ENCODE peak calls at places on chromosome 19, in eight cellular contexts. V is ovary, M is fibroblast of mammary gland, T is omental fat pad, K is thoracic aorta, C is tibial artery, H is OCI-LY7, E is endothelial cell. W is an unnamed sample.

GRCh38 chr19:38617283-38617763 is 430 bp downstream of the MAP4K1 start:
- DNase-seq in V (no peak), H (peak), K (no peak), C (no peak), T (no peak), E (no peak), M (no peak), W (no peak)

GRCh38 chr19:2575734-2576481 is 100.0 kb downstream of the GADD45B start:
- DNase-seq in C (peak), M (peak), T (no peak), V (peak), E (no peak), K (peak), H (no peak), W (no peak)

GRCh38 chr19:15508035-15508710 is at the start of gene CYP4F22:
- DNase-seq in H (no peak), M (no peak), T (no peak), K (no peak), V (no peak), C (no peak), E (no peak), W (no peak)

GRCh38 chr19:10686661-10687517 is 14.3 kb upstream of the QTRT1 start:
- DNase-seq in H (no peak), M (peak), E (no peak), C (no peak), T (no peak), V (no peak), K (no peak), W (no peak)

GRCh38 chr19:35297515-35297848 is 5.5 kb downstream of the MAG start:
- DNase-seq in K (no peak), V (no peak), E (no peak), H (no peak), M (no peak), T (no peak), C (no peak), W (no peak)

GRCh38 chr19:28694812-28695211 is 518.1 kb downstream of the UQCRFS1 start:
- DNase-seq in K (no peak), H (no peak), E (no peak), C (no peak), V (no peak), T (no peak), M (no peak), W (no peak)

GRCh38 chr19:32676895-32677359 is 1.3 kb downstream of the RGS9BP start:
- DNase-seq in H (no peak), T (no peak), V (no peak), M (no peak), C (no peak), E (no peak), K (no peak), W (no peak)

GRCh38 chr19:23758187-23759074 is at the start of gene ZNF681:
- DNase-seq in C (peak), H (peak), M (peak), V (peak), T (peak), E (peak), K (peak), W (peak)

GRCh38 chr19:5913739-5914357 is at the start of gene CAPS:
- DNase-seq in C (peak), H (no peak), E (no peak), M (peak), V (no peak), T (no peak), K (no peak), W (no peak)

GRCh38 chr19:36987091-36987490 is 71.0 kb downstream of the ZNF568 start:
- DNase-seq in H (no peak), E (no peak), V (no peak), K (no peak), C (no peak), T (no peak), M (no peak), W (no peak)

GRCh38 chr19:39996218-39996810 is 546 bp upstream of the ZNF546 start:
- DNase-seq in M (peak), V (no peak), K (no peak), C (no peak), E (no peak), H (peak), T (no peak), W (no peak)

GRCh38 chr19:7507884-7508283 is 8.0 kb upstream of the ZNF358 start:
- DNase-seq in E (no peak), V (peak), M (peak), T (peak), K (peak), C (peak), H (peak), W (peak)

GRCh38 chr19:55373993-55374757 is 2.5 kb upstream of the TMEM190 start:
- DNase-seq in M (peak), H (no peak), E (no peak), C (no peak), K (no peak), V (no peak), T (no peak), W (no peak)

GRCh38 chr19:40607311-40607871 is 6.2 kb downstream of the LTBP4 start:
- DNase-seq in E (no peak), M (no peak), V (peak), H (no peak), T (no peak), C (peak), K (no peak), W (no peak)

GRCh38 chr19:4929186-4929585 is 19.9 kb downstream of the UHRF1 start:
- DNase-seq in V (peak), C (no peak), M (peak), K (no peak), E (no peak), H (no peak), T (no peak), W (no peak)

GRCh38 chr19:35901854-35902661 is at the start of gene HCST:
- DNase-seq in T (no peak), M (peak), H (peak), K (no peak), V (no peak), C (no peak), E (no peak), W (peak)

DNA sequence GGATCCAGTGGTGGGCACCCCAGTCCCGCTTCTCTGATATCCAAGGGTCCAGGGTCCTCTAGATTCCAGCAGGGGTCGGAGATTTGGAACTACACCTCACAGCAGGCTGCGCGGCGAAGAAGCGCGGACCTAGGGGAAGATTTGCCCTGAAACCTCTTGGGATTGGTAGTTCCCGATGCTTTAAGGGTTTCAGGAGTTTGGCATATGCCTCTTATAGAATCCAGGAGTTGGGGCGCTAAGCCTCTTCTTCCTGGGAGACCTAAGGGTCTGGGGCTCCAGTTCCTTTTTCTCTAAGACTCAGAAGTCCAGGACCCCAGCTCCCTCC is 349 bp downstream of the BCL2L12 start:
- DNase-seq in H (no peak), V (no peak), T (no peak), K (no peak), E (no peak), C (no peak), M (peak), W (no peak)
- TF ChIP-seq CTCF in H (no peak), V (no peak), T (no peak), K (no peak), E (no peak), C (no peak), M (no peak), W (no peak)

GRCh38 chr19:46015961-46016425 is 6.9 kb downstream of the PGLYRP1 start:
- DNase-seq in M (no peak), C (no peak), K (no peak), T (no peak), V (no peak), E (peak), H (no peak), W (no peak)

GRCh38 chr19:46018729-46019251 is 4.1 kb downstream of the PGLYRP1 start:
- DNase-seq in E (no peak), V (no peak), T (no peak), C (no peak), H (no peak), K (no peak), M (no peak), W (no peak)

GRCh38 chr19:46016426-46017094 is 6.3 kb downstream of the PGLYRP1 start:
- DNase-seq in V (peak), T (peak), K (no peak), C (peak), M (peak), H (peak), E (peak), W (peak)

GRCh38 chr19:46017874-46018675 is 4.8 kb downstream of the PGLYRP1 start:
- DNase-seq in C (no peak), V (no peak), T (no peak), M (no peak), E (no peak), K (no peak), H (no peak), W (no peak)

GRCh38 chr19:46017095-46017429 is 5.8 kb downstream of the PGLYRP1 start:
- DNase-seq in V (no peak), M (no peak), H (no peak), T (no peak), K (no peak), E (no peak), C (no peak), W (no peak)
- TF ChIP-seq CTCF in V (no peak), M (no peak), H (peak), T (no peak), K (peak), E (peak), C (no peak), W (peak)

DNA sequence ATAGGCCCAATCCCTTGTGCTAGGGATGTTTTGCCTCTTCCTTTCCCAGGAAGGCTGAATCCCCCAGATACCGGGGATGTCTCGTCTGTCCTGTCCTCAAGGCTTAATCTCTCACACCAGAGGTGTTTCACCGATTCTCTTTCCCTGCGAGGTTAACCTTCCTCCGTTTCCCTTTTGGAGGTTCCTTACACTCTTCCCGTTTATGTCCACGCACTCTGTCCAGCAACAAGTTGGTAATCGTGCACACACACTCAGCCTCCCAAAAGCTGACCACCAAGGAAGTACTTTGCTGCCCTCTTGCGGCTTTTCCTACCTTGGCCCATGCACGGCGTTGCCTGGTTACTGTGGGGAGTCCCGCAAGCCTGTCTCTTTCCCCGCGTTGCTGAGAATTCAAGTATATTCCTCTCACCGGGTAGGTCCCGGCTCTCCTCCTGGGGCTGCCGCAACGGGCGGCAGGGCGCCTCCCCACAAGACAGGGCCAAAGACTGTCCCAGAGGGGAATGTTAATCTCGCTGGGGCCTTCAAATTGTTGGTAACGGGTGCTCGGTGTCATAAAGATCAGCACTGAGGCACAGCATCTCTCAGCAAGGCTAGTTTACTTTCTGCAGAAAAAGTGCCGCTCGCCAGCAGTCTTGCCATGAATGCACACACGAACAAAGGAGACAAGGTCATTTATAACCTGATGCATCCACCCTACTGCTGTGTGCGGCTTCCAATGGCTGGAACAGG is 36.7 kb upstream of the CD177 start:
- DNase-seq in C (no peak), E (no peak), K (no peak), T (no peak), V (no peak), M (peak), H (no peak), W (no peak)
- TF ChIP-seq CTCF in C (no peak), E (no peak), K (no peak), T (no peak), V (no peak), M (peak), H (no peak), W (no peak)

GRCh38 chr19:30882411-30883005 is 466.7 kb downstream of the TSHZ3 start:
- DNase-seq in E (no peak), V (no peak), T (no peak), C (no peak), M (no peak), K (no peak), H (no peak), W (no peak)
- TF ChIP-seq CTCF in E (peak), V (no peak), T (no peak), C (no peak), M (no peak), K (no peak), H (no peak), W (peak)

GRCh38 chr19:48630289-48631036 is 6.7 kb downstream of the DBP start:
- DNase-seq in K (no peak), V (peak), C (peak), E (peak), M (no peak), T (no peak), H (no peak), W (peak)
- TF ChIP-seq CTCF in K (no peak), V (peak), C (no peak), E (no peak), M (no peak), T (no peak), H (no peak), W (peak)

GRCh38 chr19:19406878-19407639 is 1.6 kb downstream of the GATAD2A start:
- DNase-seq in C (no peak), E (peak), K (no peak), T (no peak), M (peak), V (no peak), H (peak), W (no peak)
- TF ChIP-seq CTCF in C (peak), E (no peak), K (no peak), T (no peak), M (peak), V (no peak), H (peak), W (peak)

GRCh38 chr19:13796301-13797057 is 1.2 kb downstream of the ZSWIM4 start:
- DNase-seq in E (no peak), C (peak), K (peak), H (peak), M (peak), T (peak), V (peak), W (peak)
- TF ChIP-seq CTCF in E (no peak), C (no peak), K (no peak), H (no peak), M (peak), T (no peak), V (no peak), W (no peak)

GRCh38 chr19:13053238-13053637 is 49.4 kb downstream of the LYL1 start:
- DNase-seq in C (no peak), E (no peak), T (no peak), K (no peak), M (peak), V (peak), H (no peak), W (no peak)
- TF ChIP-seq CTCF in C (no peak), E (no peak), T (no peak), K (no peak), M (no peak), V (no peak), H (no peak), W (no peak)